ENCODE peak calls at places on chromosome 11, in seven cellular contexts. U, Z, S, O, Y, L and H are unnamed samples.

GRCh38 chr11:120527111-120527748 is 15.7 kb downstream of the GRIK4 start:
- DNase-seq in S (no peak), Y (no peak), L (no peak), O (no peak), U (no peak), Z (no peak), H (peak; percentile 64)

GRCh38 chr11:130641884-130642283 is 193.4 kb downstream of the ADAMTS15 start:
- DNase-seq in S (no peak), Z (no peak), U (no peak), O (no peak), Y (no peak), L (no peak), H (no peak)

GRCh38 chr11:105168457-105168856 is 28.9 kb upstream of the CARD18 start:
- DNase-seq in Y (no peak), S (no peak), Z (no peak), O (no peak), L (no peak), U (no peak), H (peak; percentile 38)

GRCh38 chr11:123006860-123007542 is 25.4 kb upstream of the BSX start:
- DNase-seq in S (no peak), Y (no peak), U (no peak), Z (no peak), O (no peak), L (no peak), H (no peak)

GRCh38 chr11:62770778-62771143 is 435 bp upstream of the TAF6L start:
- DNase-seq in L (no peak), S (peak; percentile 30), U (no peak), Z (peak; percentile 33), Y (no peak), O (no peak), H (no peak)

GRCh38 chr11:4626207-4627105 is 10.8 kb upstream of the OR51D1 start:
- DNase-seq in O (peak; percentile 21), Y (peak; percentile 78), U (no peak), Z (no peak), L (peak; percentile 5), S (peak; percentile 74), H (peak; percentile 85)

GRCh38 chr11:22536036-22536435 is 89.6 kb downstream of the FANCF start:
- DNase-seq in U (no peak), S (no peak), Y (no peak), O (no peak), L (no peak), Z (no peak), H (no peak)

GRCh38 chr11:79458712-79459111 is 17.9 kb upstream of the TENM4 start:
- DNase-seq in O (no peak), U (no peak), Y (no peak), S (no peak), L (no peak), Z (no peak), H (no peak)

GRCh38 chr11:121553367-121553766 is 100.6 kb upstream of the SORL1-AS1 start:
- DNase-seq in O (no peak), L (no peak), Z (no peak), Y (no peak), S (no peak), U (no peak), H (no peak)

GRCh38 chr11:33454264-33454663 is 197.1 kb downstream of the HIPK3 start:
- DNase-seq in Z (no peak), U (no peak), S (no peak), L (no peak), Y (no peak), O (no peak), H (no peak)

GRCh38 chr11:73931039-73931645 is 19.7 kb upstream of the DNAJB13 start:
- DNase-seq in Z (no peak), O (peak; percentile 32), S (no peak), L (peak; percentile 48), U (no peak), Y (peak; percentile 87), H (peak; percentile 54)

GRCh38 chr11:66727282-66727882 is 1.6 kb downstream of the SPTBN2 start:
- DNase-seq in Y (peak; percentile 23), O (peak; percentile 46), S (peak; percentile 34), L (no peak), Z (no peak), U (no peak), H (peak; percentile 41)

GRCh38 chr11:64186205-64187165 is 514 bp downstream of the STIP1 start:
- DNase-seq in S (peak; percentile 29), Z (no peak), Y (no peak), U (no peak), L (no peak), O (peak; percentile 49), H (no peak)

GRCh38 chr11:44785856-44786606 is 59.3 kb downstream of the TSPAN18 start:
- DNase-seq in L (no peak), Y (peak; percentile 14), U (no peak), S (no peak), Z (no peak), O (no peak), H (no peak)

GRCh38 chr11:110830344-110831141 is 118.3 kb upstream of the ARHGAP20 start:
- DNase-seq in Z (no peak), Y (no peak), S (no peak), O (no peak), L (no peak), U (no peak), H (no peak)

GRCh38 chr11:130115218-130115617 is 44.4 kb upstream of the ST14 start:
- DNase-seq in S (no peak), Y (no peak), Z (no peak), L (no peak), U (no peak), O (no peak), H (peak; percentile 42)

GRCh38 chr11:47943721-47944554 is 36.4 kb upstream of the PTPRJ start:
- DNase-seq in Y (peak; percentile 88), L (no peak), S (no peak), Z (no peak), O (no peak), U (no peak), H (no peak)

GRCh38 chr11:6544921-6545850 is 48.1 kb downstream of the DNHD1 start:
- DNase-seq in L (no peak), O (peak; percentile 72), U (no peak), S (no peak), Y (no peak), Z (no peak), H (peak; percentile 9)

GRCh38 chr11:2808850-2809847 is 76.4 kb downstream of the CDKN1C start:
- DNase-seq in L (no peak), S (peak; percentile 6), Z (no peak), Y (no peak), U (no peak), O (no peak), H (no peak)

GRCh38 chr11:37364246-37364839 is 766.3 kb upstream of the RAG2 start:
- DNase-seq in O (no peak), S (no peak), U (no peak), Y (no peak), L (no peak), Z (no peak), H (no peak)
- H3K4me3 ChIP-seq in O (no peak overlapping the region), S (no peak overlapping the region), U (no peak overlapping the region), Y (no peak overlapping the region), L (no peak overlapping the region), Z (no peak overlapping the region), H (no peak overlapping the region)

DNA sequence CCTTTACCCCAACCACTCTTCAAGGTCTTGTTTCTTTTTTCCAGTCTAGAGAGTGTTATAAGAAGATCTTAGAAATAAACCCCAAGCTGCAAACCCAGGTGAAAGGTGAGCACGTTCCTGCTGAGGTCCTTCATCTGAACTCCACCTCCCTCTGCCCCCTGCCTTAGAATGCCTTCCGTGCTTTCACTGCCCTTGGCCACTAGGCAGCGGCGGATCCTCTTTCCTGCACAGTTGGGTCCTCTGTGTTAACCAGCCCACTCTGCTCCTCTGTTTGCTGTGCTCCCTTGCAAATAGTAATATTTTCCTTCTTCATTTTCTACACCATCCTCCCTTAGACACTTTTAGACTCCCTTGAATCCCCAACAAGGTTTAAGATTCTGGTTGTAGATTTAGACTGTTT is 24.3 kb downstream of the TTC12 start:
- DNase-seq in O (no peak), L (no peak), U (no peak), Z (no peak), S (no peak), Y (no peak), H (no peak)
- TF ChIP-seq CTCF in O (no peak), L (no peak), U (no peak), Z (no peak), S (no peak), Y (no peak), H (no peak)

GRCh38 chr11:69442012-69442806 is 39.3 kb upstream of the LINC01488 start:
- DNase-seq in L (no peak), O (no peak), U (no peak), Y (no peak), Z (no peak), S (no peak), H (no peak)
- H3K4me3 ChIP-seq in L (no peak overlapping the region), O (no peak overlapping the region), U (no peak overlapping the region), Y (no peak overlapping the region), Z (no peak overlapping the region), S (no peak overlapping the region), H (no peak overlapping the region)

GRCh38 chr11:597166-597725 is 18.5 kb downstream of the IRF7 start:
- DNase-seq in Z (no peak), U (no peak), S (no peak), O (no peak), L (no peak), Y (no peak), H (no peak)
- TF ChIP-seq CTCF in Z (no peak), U (no peak), S (no peak), O (no peak), L (peak; percentile 34), Y (no peak), H (no peak)

GRCh38 chr11:12044799-12045198 is 36.4 kb upstream of the DKK3 start:
- DNase-seq in O (no peak), S (no peak), Z (no peak), Y (no peak), U (no peak), L (no peak), H (no peak)
- H3K4me3 ChIP-seq in O (no peak overlapping the region), S (no peak overlapping the region), Z (no peak overlapping the region), Y (no peak overlapping the region), U (no peak overlapping the region), L (no peak overlapping the region), H (no peak overlapping the region)

DNA sequence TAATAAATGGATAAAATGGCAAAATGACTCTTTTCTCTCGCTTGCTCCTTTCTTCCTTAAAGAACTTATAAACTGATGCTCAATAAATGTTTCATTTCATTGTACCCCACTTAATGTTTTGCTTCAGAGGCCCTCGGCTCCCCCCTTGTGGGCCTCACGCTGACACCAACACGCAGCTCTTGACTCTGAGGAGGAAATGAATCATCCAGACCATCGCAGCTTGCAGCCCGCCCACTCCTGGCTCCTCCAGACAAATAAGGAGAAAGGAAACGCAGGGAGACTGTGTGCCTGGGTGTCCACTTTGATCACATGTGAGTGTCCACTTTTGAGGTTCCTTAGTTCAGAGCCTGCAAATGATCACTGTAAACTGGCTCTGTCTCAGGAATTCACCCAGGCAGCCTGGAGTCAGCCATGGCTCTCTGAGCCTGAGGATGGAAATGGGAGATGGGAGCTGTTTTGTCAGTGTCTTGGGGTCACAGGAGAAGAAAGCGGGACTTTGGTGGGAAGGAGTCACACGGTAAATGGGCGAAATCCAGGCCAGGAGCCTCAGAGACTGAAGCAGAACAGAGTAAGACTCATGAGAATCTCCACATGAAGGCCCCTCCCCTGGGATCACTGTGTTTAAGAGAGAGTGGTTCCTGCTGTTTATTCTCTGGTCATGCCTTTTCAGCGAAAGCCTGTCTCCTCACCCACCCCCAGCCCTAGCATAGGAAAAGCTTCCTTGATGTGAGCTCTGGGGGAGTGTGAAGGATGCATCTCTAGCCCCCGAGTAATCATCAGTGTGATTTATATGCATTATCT is 96.5 kb downstream of the CWC15 start:
- DNase-seq in U (peak; percentile 68), L (peak; percentile 89), Y (peak; percentile 72), Z (peak; percentile 69), O (peak; percentile 20), S (peak; percentile 60), H (peak; percentile 97)
- TF ChIP-seq CTCF in U (no peak), L (peak; percentile 28), Y (peak; percentile 19), Z (no peak), O (no peak), S (no peak), H (peak; percentile 46)